ENCODE peak calls at places on chromosomes 4 and X, in four cellular contexts. One of them, this sample, is unnamed. For H3K36me3, the result is how much of the 10 kb centered on the place peaks cover.

GRCh38 chr4:83771113-83771705 is 235.3 kb downstream of the GPAT3 start:
- DNase-seq in CD8-positive, alpha-beta memory T cell: no peak
- DNase-seq in thoracic aorta: no peak
- DNase-seq in fibroblast of lung: peak
- DNase-seq in this sample: peak

GRCh38 chr4:135244605-135245146 is 1043.1 kb upstream of the PABPC4L start:
- DNase-seq in fibroblast of lung: peak
- DNase-seq in thoracic aorta: no peak
- DNase-seq in CD8-positive, alpha-beta memory T cell: no peak
- DNase-seq in this sample: no peak

GRCh38 chrX:133461226-133461625 is 45.9 kb upstream of the GPC4 start:
- DNase-seq in thoracic aorta: no peak
- DNase-seq in fibroblast of lung: no peak
- DNase-seq in CD8-positive, alpha-beta memory T cell: no peak
- DNase-seq in this sample: no peak

GRCh38 chr4:80989921-80990544 is 40.5 kb upstream of the BMP3 start:
- DNase-seq in fibroblast of lung: peak
- DNase-seq in CD8-positive, alpha-beta memory T cell: peak
- DNase-seq in thoracic aorta: no peak
- DNase-seq in this sample: peak

GRCh38 chrX:123155327-123155726 is 28.8 kb upstream of the GRIA3 start:
- DNase-seq in CD8-positive, alpha-beta memory T cell: no peak
- DNase-seq in fibroblast of lung: no peak
- DNase-seq in thoracic aorta: no peak
- DNase-seq in this sample: peak

GRCh38 chr4:46270986-46271596 is 118.8 kb downstream of the GABRA2 start:
- DNase-seq in thoracic aorta: no peak
- DNase-seq in fibroblast of lung: peak
- DNase-seq in CD8-positive, alpha-beta memory T cell: no peak
- DNase-seq in this sample: peak

GRCh38 chr4:97646997-97647396 is 496.3 kb downstream of the STPG2 start:
- DNase-seq in fibroblast of lung: peak
- DNase-seq in thoracic aorta: no peak
- DNase-seq in CD8-positive, alpha-beta memory T cell: no peak
- DNase-seq in this sample: peak

GRCh38 chrX:44314259-44314734 is 29.2 kb downstream of the EFHC2 start:
- DNase-seq in thoracic aorta: no peak
- DNase-seq in CD8-positive, alpha-beta memory T cell: no peak
- DNase-seq in fibroblast of lung: peak
- DNase-seq in this sample: peak

GRCh38 chr4:71732706-71733105 is 51.2 kb downstream of the GC start:
- DNase-seq in thoracic aorta: no peak
- DNase-seq in CD8-positive, alpha-beta memory T cell: no peak
- DNase-seq in fibroblast of lung: peak
- DNase-seq in this sample: peak

GRCh38 chr4:71553605-71554004 is 214.8 kb downstream of the SLC4A4 start:
- DNase-seq in fibroblast of lung: peak
- DNase-seq in thoracic aorta: no peak
- DNase-seq in CD8-positive, alpha-beta memory T cell: no peak
- DNase-seq in this sample: peak

GRCh38 chrX:150036181-150036580 is 97.9 kb upstream of the EOLA2 start:
- DNase-seq in CD8-positive, alpha-beta memory T cell: no peak
- DNase-seq in thoracic aorta: peak
- DNase-seq in fibroblast of lung: peak
- DNase-seq in this sample: peak

GRCh38 chr4:88792268-88792781 is 94.7 kb upstream of the NAP1L5 start:
- DNase-seq in thoracic aorta: no peak
- DNase-seq in CD8-positive, alpha-beta memory T cell: no peak
- DNase-seq in fibroblast of lung: peak
- DNase-seq in this sample: peak

GRCh38 chr4:89358935-89359364 is 51.4 kb upstream of the GPRIN3 start:
- DNase-seq in fibroblast of lung: no peak
- DNase-seq in CD8-positive, alpha-beta memory T cell: no peak
- DNase-seq in thoracic aorta: no peak
- DNase-seq in this sample: no peak

GRCh38 chrX:136354201-136354600 is 53.4 kb downstream of the ADGRG4 start:
- DNase-seq in CD8-positive, alpha-beta memory T cell: no peak
- DNase-seq in thoracic aorta: no peak
- DNase-seq in fibroblast of lung: no peak
- DNase-seq in this sample: peak

GRCh38 chrX:110219920-110220319 is 98.0 kb downstream of the AMMECR1 start:
- DNase-seq in CD8-positive, alpha-beta memory T cell: no peak
- DNase-seq in fibroblast of lung: peak
- DNase-seq in thoracic aorta: no peak
- DNase-seq in this sample: peak

GRCh38 chr4:1192091-1192492 is 19.7 kb upstream of the SPON2 start:
- DNase-seq in CD8-positive, alpha-beta memory T cell: no peak
- DNase-seq in fibroblast of lung: peak
- DNase-seq in thoracic aorta: peak
- DNase-seq in this sample: peak

GRCh38 chr4:91228659-91229058 is 1075.1 kb upstream of the GRID2 start:
- DNase-seq in CD8-positive, alpha-beta memory T cell: no peak
- DNase-seq in thoracic aorta: no peak
- DNase-seq in fibroblast of lung: no peak
- DNase-seq in this sample: no peak

GRCh38 chr4:94412019-94413017 is 39.4 kb upstream of the PDLIM5 start:
- DNase-seq in CD8-positive, alpha-beta memory T cell: no peak
- DNase-seq in thoracic aorta: no peak
- DNase-seq in fibroblast of lung: peak
- DNase-seq in this sample: peak

GRCh38 chr4:147628415-147628814 is 11.2 kb downstream of the TMEM184C start:
- DNase-seq in CD8-positive, alpha-beta memory T cell: no peak
- DNase-seq in fibroblast of lung: no peak
- DNase-seq in thoracic aorta: no peak
- DNase-seq in this sample: no peak

GRCh38 chrX:39850630-39851152 is 247.1 kb downstream of the BCOR start:
- DNase-seq in thoracic aorta: no peak
- DNase-seq in fibroblast of lung: peak
- DNase-seq in CD8-positive, alpha-beta memory T cell: no peak
- DNase-seq in this sample: no peak

GRCh38 chr4:89889289-89889688 is 5.4 kb upstream of the MMRN1 start:
- DNase-seq in fibroblast of lung: no peak
- DNase-seq in CD8-positive, alpha-beta memory T cell: no peak
- DNase-seq in thoracic aorta: no peak
- DNase-seq in this sample: no peak

GRCh38 chr4:145230726-145231125 is 50.3 kb upstream of the OTUD4 start:
- DNase-seq in CD8-positive, alpha-beta memory T cell: no peak
- DNase-seq in fibroblast of lung: peak
- DNase-seq in thoracic aorta: no peak
- DNase-seq in this sample: peak

GRCh38 chrX:47215291-47215900 is 3.1 kb upstream of the CDK16 start:
- DNase-seq in thoracic aorta: no peak
- DNase-seq in fibroblast of lung: no peak
- DNase-seq in CD8-positive, alpha-beta memory T cell: no peak
- DNase-seq in this sample: no peak

GRCh38 chr4:154660052-154660451 is 47.6 kb upstream of the FGG start:
- DNase-seq in thoracic aorta: no peak
- DNase-seq in CD8-positive, alpha-beta memory T cell: no peak
- DNase-seq in fibroblast of lung: peak
- DNase-seq in this sample: no peak

GRCh38 chr4:80592950-80593349 is 257.4 kb downstream of the CFAP299 start:
- DNase-seq in fibroblast of lung: no peak
- DNase-seq in thoracic aorta: no peak
- DNase-seq in CD8-positive, alpha-beta memory T cell: no peak
- DNase-seq in this sample: no peak

GRCh38 chr4:142130636-142131035 is 494.3 kb downstream of the IL15 start:
- DNase-seq in thoracic aorta: no peak
- DNase-seq in fibroblast of lung: no peak
- DNase-seq in CD8-positive, alpha-beta memory T cell: no peak
- DNase-seq in this sample: no peak

GRCh38 chr4:78020677-78021076 is 36.4 kb upstream of the FRAS1 start:
- DNase-seq in CD8-positive, alpha-beta memory T cell: no peak
- DNase-seq in fibroblast of lung: no peak
- DNase-seq in thoracic aorta: no peak
- DNase-seq in this sample: peak

GRCh38 chrX:2715066-2715600 is 24.0 kb downstream of the CD99 start:
- DNase-seq in CD8-positive, alpha-beta memory T cell: no peak
- DNase-seq in fibroblast of lung: no peak
- DNase-seq in thoracic aorta: no peak
- DNase-seq in this sample: no peak

GRCh38 chrX:55056820-55057690 is 17.8 kb upstream of the PAGE2B start:
- DNase-seq in thoracic aorta: no peak
- DNase-seq in CD8-positive, alpha-beta memory T cell: peak
- DNase-seq in fibroblast of lung: peak
- DNase-seq in this sample: peak

GRCh38 chr4:72418458-72418857 is 150.6 kb downstream of the ADAMTS3 start:
- DNase-seq in CD8-positive, alpha-beta memory T cell: no peak
- DNase-seq in fibroblast of lung: peak
- DNase-seq in thoracic aorta: no peak
- DNase-seq in this sample: peak

GRCh38 chr4:147136783-147137182 is 191.1 kb upstream of the TTC29 start:
- DNase-seq in fibroblast of lung: no peak
- DNase-seq in thoracic aorta: no peak
- DNase-seq in CD8-positive, alpha-beta memory T cell: no peak
- DNase-seq in this sample: no peak

GRCh38 chr4:178414881-178415446 is 972.7 kb upstream of the AGA start:
- DNase-seq in fibroblast of lung: no peak
- DNase-seq in CD8-positive, alpha-beta memory T cell: no peak
- DNase-seq in thoracic aorta: no peak
- DNase-seq in this sample: no peak

DNA sequence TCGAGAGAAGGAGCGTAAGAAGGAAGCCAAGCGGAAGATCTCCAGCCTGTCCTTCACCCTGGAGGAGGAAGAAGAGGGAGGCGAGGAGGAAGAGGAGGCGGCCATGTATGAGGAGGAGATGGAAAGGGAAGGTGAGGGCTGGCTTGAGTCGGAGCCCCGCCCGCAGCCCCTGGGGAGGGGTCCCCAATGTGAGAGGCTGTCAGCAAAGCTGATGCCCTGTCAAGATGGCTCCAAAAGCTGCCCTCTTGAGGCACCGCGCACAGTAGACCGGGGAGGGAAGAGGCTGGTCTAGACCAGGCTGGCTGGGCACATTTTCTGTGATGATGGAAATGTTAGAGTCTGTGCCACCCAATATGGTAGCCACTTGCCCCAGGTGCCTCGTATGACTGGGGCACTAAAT is 2.5 kb downstream of the FAM50A start:
- DNase-seq in CD8-positive, alpha-beta memory T cell: no peak
- DNase-seq in fibroblast of lung: no peak
- DNase-seq in thoracic aorta: no peak
- DNase-seq in this sample: no peak
- H3K36me3 ChIP-seq in CD8-positive, alpha-beta memory T cell: under half
- H3K36me3 ChIP-seq in fibroblast of lung: under half
- H3K36me3 ChIP-seq in thoracic aorta: under half
- H3K36me3 ChIP-seq in this sample: under half

DNA sequence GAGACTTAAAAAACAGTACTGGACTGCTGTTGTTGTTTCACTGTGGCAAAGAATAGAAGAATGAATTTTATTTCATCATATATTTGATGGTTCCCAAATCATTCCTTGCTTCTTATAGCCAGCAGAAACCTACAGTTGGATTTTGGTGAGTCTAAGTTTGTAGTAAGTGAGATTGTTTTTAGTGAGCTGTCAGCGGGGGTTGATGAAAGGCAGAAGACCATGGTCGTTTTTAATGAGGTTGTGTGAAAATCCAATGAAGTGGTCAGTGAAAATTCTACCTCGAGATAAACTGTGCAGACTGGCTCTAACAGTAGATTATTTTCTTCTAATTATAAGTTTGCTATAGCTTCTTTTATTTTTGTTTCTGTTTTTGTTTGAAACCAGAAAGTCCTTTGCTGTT is 36.2 kb downstream of the ANAPC4 start:
- DNase-seq in thoracic aorta: no peak
- DNase-seq in fibroblast of lung: no peak
- DNase-seq in CD8-positive, alpha-beta memory T cell: no peak
- DNase-seq in this sample: no peak
- H3K36me3 ChIP-seq in thoracic aorta: under half
- H3K36me3 ChIP-seq in fibroblast of lung: under half
- H3K36me3 ChIP-seq in CD8-positive, alpha-beta memory T cell: half or more
- H3K36me3 ChIP-seq in this sample: under half

GRCh38 chr4:76963136-76963477 is 13.6 kb downstream of the SEPTIN11 start:
- DNase-seq in fibroblast of lung: peak
- DNase-seq in CD8-positive, alpha-beta memory T cell: no peak
- DNase-seq in thoracic aorta: no peak
- DNase-seq in this sample: no peak

GRCh38 chr4:76958891-76959290 is 9.3 kb downstream of the SEPTIN11 start:
- DNase-seq in CD8-positive, alpha-beta memory T cell: no peak
- DNase-seq in fibroblast of lung: no peak
- DNase-seq in thoracic aorta: no peak
- DNase-seq in this sample: no peak

GRCh38 chr4:76956961-76957738 is 7.6 kb downstream of the SEPTIN11 start:
- DNase-seq in CD8-positive, alpha-beta memory T cell: no peak
- DNase-seq in thoracic aorta: no peak
- DNase-seq in fibroblast of lung: peak
- DNase-seq in this sample: no peak

GRCh38 chr4:76962406-76963135 is 13.0 kb downstream of the SEPTIN11 start:
- DNase-seq in fibroblast of lung: no peak
- DNase-seq in thoracic aorta: no peak
- DNase-seq in CD8-positive, alpha-beta memory T cell: no peak
- DNase-seq in this sample: no peak

GRCh38 chr4:76960014-76960413 is 10.5 kb downstream of the SEPTIN11 start:
- DNase-seq in fibroblast of lung: no peak
- DNase-seq in thoracic aorta: no peak
- DNase-seq in CD8-positive, alpha-beta memory T cell: no peak
- DNase-seq in this sample: no peak
- H3K36me3 ChIP-seq in fibroblast of lung: under half
- H3K36me3 ChIP-seq in thoracic aorta: under half
- H3K36me3 ChIP-seq in CD8-positive, alpha-beta memory T cell: under half
- H3K36me3 ChIP-seq in this sample: under half

DNA sequence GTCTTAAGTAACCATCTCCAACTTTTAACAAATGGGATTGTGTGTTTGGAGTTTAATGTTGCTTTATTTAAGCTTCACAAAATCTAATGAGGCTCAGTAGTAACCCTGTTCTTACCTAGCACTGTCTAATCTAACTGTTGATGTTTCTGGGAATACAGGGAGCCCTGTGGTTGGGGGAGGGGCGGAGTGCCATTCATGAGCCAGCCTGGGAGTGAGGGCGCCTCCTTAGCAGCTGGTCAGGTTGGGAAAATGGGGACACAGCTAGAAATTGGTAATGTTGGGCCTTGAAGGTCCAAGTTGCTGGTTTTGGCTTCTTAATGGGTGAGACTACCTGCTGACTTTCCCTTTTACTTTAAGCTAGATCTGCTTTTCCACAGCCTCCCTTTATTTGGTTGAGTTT is 22.9 kb upstream of the TADA2B start:
- DNase-seq in fibroblast of lung: no peak
- DNase-seq in CD8-positive, alpha-beta memory T cell: no peak
- DNase-seq in thoracic aorta: no peak
- DNase-seq in this sample: no peak
- H3K36me3 ChIP-seq in fibroblast of lung: under half
- H3K36me3 ChIP-seq in CD8-positive, alpha-beta memory T cell: under half
- H3K36me3 ChIP-seq in thoracic aorta: under half
- H3K36me3 ChIP-seq in this sample: under half

GRCh38 chr4:2688281-2688680 is 67.9 kb downstream of the TNIP2 start:
- DNase-seq in fibroblast of lung: no peak
- DNase-seq in CD8-positive, alpha-beta memory T cell: no peak
- DNase-seq in thoracic aorta: no peak
- DNase-seq in this sample: no peak

GRCh38 chr4:2688697-2689096 is 67.4 kb downstream of the TNIP2 start:
- DNase-seq in CD8-positive, alpha-beta memory T cell: no peak
- DNase-seq in thoracic aorta: no peak
- DNase-seq in fibroblast of lung: no peak
- DNase-seq in this sample: no peak

GRCh38 chr4:2685541-2685940 is 70.6 kb downstream of the TNIP2 start:
- DNase-seq in CD8-positive, alpha-beta memory T cell: no peak
- DNase-seq in thoracic aorta: no peak
- DNase-seq in fibroblast of lung: peak
- DNase-seq in this sample: peak

GRCh38 chr4:2684486-2684885 is 71.7 kb downstream of the TNIP2 start:
- DNase-seq in CD8-positive, alpha-beta memory T cell: no peak
- DNase-seq in thoracic aorta: no peak
- DNase-seq in fibroblast of lung: no peak
- DNase-seq in this sample: no peak

GRCh38 chr4:2686379-2687265 is 69.5 kb downstream of the TNIP2 start:
- DNase-seq in fibroblast of lung: no peak
- DNase-seq in thoracic aorta: no peak
- DNase-seq in CD8-positive, alpha-beta memory T cell: no peak
- DNase-seq in this sample: peak
- H3K36me3 ChIP-seq in fibroblast of lung: under half
- H3K36me3 ChIP-seq in thoracic aorta: under half
- H3K36me3 ChIP-seq in CD8-positive, alpha-beta memory T cell: under half
- H3K36me3 ChIP-seq in this sample: under half

This sample was measured in bronchial epithelial cell.